ENCODE peak calls at places on chromosome 6, in ten cellular contexts. O, D, T, N, W, M, H, U, B and Q are unnamed samples.

GRCh38 chr6:43973351-43973750 is 153.9 kb downstream of the MRPL14 start:
- DNase-seq in O (no peak), M (no peak), U (no peak), D (peak), T (no peak), H (no peak), W (no peak), N (no peak), B (no peak), Q (no peak)

GRCh38 chr6:166032366-166033171 is 135.1 kb downstream of the TBXT start:
- DNase-seq in B (no peak), U (peak), W (peak), M (no peak), T (peak), D (no peak), N (peak), H (peak), O (peak), Q (peak)

GRCh38 chr6:44925100-44925739 is 402.9 kb upstream of the RUNX2 start:
- DNase-seq in N (peak), W (peak), D (no peak), U (no peak), O (no peak), M (no peak), T (no peak), H (no peak), B (no peak), Q (no peak)

GRCh38 chr6:19865178-19865577 is 28.0 kb downstream of the ID4 start:
- DNase-seq in H (no peak), N (no peak), D (no peak), B (no peak), W (no peak), M (no peak), T (no peak), U (no peak), O (no peak), Q (no peak)

GRCh38 chr6:123994891-123995635 is 191.4 kb downstream of the NKAIN2 start:
- DNase-seq in M (no peak), W (no peak), H (no peak), T (no peak), U (no peak), D (no peak), B (no peak), N (no peak), O (no peak), Q (no peak)

GRCh38 chr6:110567957-110568696 is 91.7 kb upstream of the SLC22A16 start:
- DNase-seq in O (no peak), B (peak), M (no peak), H (no peak), U (no peak), N (peak), D (no peak), T (no peak), W (no peak), Q (no peak)

GRCh38 chr6:97572943-97573342 is 289.9 kb upstream of the MMS22L start:
- DNase-seq in T (no peak), M (no peak), B (no peak), N (no peak), W (no peak), O (no peak), H (no peak), D (no peak), U (no peak), Q (no peak)

GRCh38 chr6:118896339-118897136 is 2.6 kb downstream of the ASF1A start:
- DNase-seq in D (no peak), B (no peak), H (no peak), N (peak), U (no peak), O (no peak), M (no peak), T (no peak), W (peak), Q (no peak)

GRCh38 chr6:10407018-10407673 is 7.7 kb downstream of the TFAP2A start:
- DNase-seq in B (no peak), U (no peak), M (no peak), N (peak), O (no peak), H (no peak), D (no peak), W (no peak), T (no peak), Q (no peak)

GRCh38 chr6:76682842-76683241 is 610.4 kb upstream of the IMPG1 start:
- DNase-seq in O (no peak), N (peak), T (no peak), U (no peak), H (no peak), D (no peak), B (no peak), W (peak), M (no peak), Q (no peak)

GRCh38 chr6:49504666-49505065 is 4.9 kb downstream of the GLYATL3 start:
- DNase-seq in H (no peak), B (no peak), T (no peak), U (no peak), D (no peak), N (no peak), O (no peak), M (no peak), W (no peak), Q (no peak)

GRCh38 chr6:14889172-14889571 is 356.7 kb upstream of the JARID2 start:
- DNase-seq in O (no peak), T (no peak), U (no peak), D (no peak), H (no peak), M (no peak), N (no peak), W (peak), B (no peak), Q (no peak)

GRCh38 chr6:54072708-54073313 is 38.4 kb upstream of the MLIP start:
- DNase-seq in W (no peak), N (no peak), T (no peak), D (no peak), O (no peak), B (no peak), M (no peak), U (no peak), H (no peak), Q (no peak)

GRCh38 chr6:20476501-20477043 is 57.7 kb upstream of the CDKAL1 start:
- DNase-seq in O (no peak), T (no peak), U (no peak), W (no peak), M (no peak), B (no peak), N (no peak), D (no peak), H (no peak), Q (no peak)

GRCh38 chr6:144659202-144659731 is 374.1 kb downstream of the UTRN start:
- DNase-seq in N (peak), T (peak), O (peak), W (peak), B (no peak), D (no peak), M (peak), H (peak), U (peak), Q (no peak)

GRCh38 chr6:161313940-161314509 is 40.2 kb upstream of the AGPAT4 start:
- DNase-seq in N (no peak), W (no peak), U (no peak), D (no peak), M (no peak), B (no peak), T (no peak), O (no peak), H (no peak), Q (no peak)

GRCh38 chr6:33198159-33198852 is 2.2 kb downstream of the RXRB start:
- DNase-seq in T (no peak), B (no peak), N (no peak), U (no peak), W (no peak), O (no peak), M (no peak), D (no peak), H (no peak), Q (no peak)

GRCh38 chr6:170473801-170474200 is 79.3 kb downstream of the PSMB1 start:
- DNase-seq in N (no peak), W (no peak), H (no peak), T (no peak), B (no peak), U (no peak), M (no peak), D (no peak), O (no peak), Q (no peak)

GRCh38 chr6:35718354-35718695 is 18.5 kb upstream of the ARMC12 start:
- DNase-seq in W (no peak), U (no peak), D (no peak), M (no peak), O (no peak), B (no peak), H (no peak), N (no peak), T (no peak), Q (no peak)

GRCh38 chr6:155541976-155542375 is 86.3 kb upstream of the NOX3 start:
- DNase-seq in W (no peak), M (no peak), O (no peak), B (no peak), D (no peak), H (no peak), N (no peak), T (no peak), U (no peak), Q (no peak)

GRCh38 chr6:108671790-108672189 is 111.1 kb downstream of the FOXO3 start:
- DNase-seq in O (no peak), T (no peak), D (no peak), H (no peak), N (no peak), U (no peak), B (no peak), M (no peak), W (no peak), Q (no peak)

GRCh38 chr6:138970856-138971425 is 17.1 kb downstream of the REPS1 start:
- DNase-seq in N (peak), D (no peak), U (no peak), B (no peak), H (peak), T (no peak), O (no peak), W (peak), M (no peak), Q (no peak)

GRCh38 chr6:70956451-70957283 is at the start of gene B3GAT2:
- DNase-seq in T (peak), D (no peak), M (no peak), U (no peak), N (no peak), O (no peak), B (no peak), H (peak), W (peak), Q (no peak)

GRCh38 chr6:124676033-124676432 is 286.2 kb upstream of the RNF217 start:
- DNase-seq in N (no peak), T (no peak), B (no peak), H (no peak), M (no peak), W (peak), D (no peak), U (no peak), O (no peak), Q (no peak)

GRCh38 chr6:161238076-161238869 is 35.6 kb downstream of the AGPAT4 start:
- DNase-seq in W (peak), T (no peak), U (no peak), M (no peak), D (no peak), N (no peak), B (no peak), O (no peak), H (no peak), Q (no peak)

GRCh38 chr6:125270380-125270779 is 31.4 kb downstream of the HDDC2 start:
- DNase-seq in T (no peak), B (no peak), O (no peak), W (no peak), H (no peak), N (no peak), D (no peak), U (no peak), M (no peak), Q (no peak)

GRCh38 chr6:147299035-147299434 is 94.8 kb downstream of the STXBP5 start:
- DNase-seq in W (no peak), B (no peak), H (no peak), N (no peak), U (no peak), M (no peak), O (no peak), D (no peak), T (no peak), Q (no peak)

GRCh38 chr6:75691012-75691411 is 58.0 kb upstream of the MYO6 start:
- DNase-seq in H (no peak), B (no peak), T (no peak), W (peak), N (peak), O (no peak), D (no peak), U (no peak), M (no peak), Q (no peak)

GRCh38 chr6:2478200-2478599 is 232.8 kb upstream of the GMDS start:
- DNase-seq in D (no peak), W (peak), B (no peak), U (no peak), O (no peak), M (no peak), T (no peak), H (no peak), N (no peak), Q (no peak)

GRCh38 chr6:53861543-53861942 is 66.7 kb downstream of the LRRC1 start:
- DNase-seq in O (no peak), U (no peak), B (no peak), N (no peak), D (no peak), H (no peak), T (no peak), W (no peak), M (no peak), Q (no peak)

GRCh38 chr6:5294392-5295211 is 33.3 kb downstream of the FARS2 start:
- DNase-seq in O (no peak), U (no peak), H (no peak), T (no peak), N (peak), W (no peak), B (no peak), D (no peak), M (no peak), Q (no peak)

DNA sequence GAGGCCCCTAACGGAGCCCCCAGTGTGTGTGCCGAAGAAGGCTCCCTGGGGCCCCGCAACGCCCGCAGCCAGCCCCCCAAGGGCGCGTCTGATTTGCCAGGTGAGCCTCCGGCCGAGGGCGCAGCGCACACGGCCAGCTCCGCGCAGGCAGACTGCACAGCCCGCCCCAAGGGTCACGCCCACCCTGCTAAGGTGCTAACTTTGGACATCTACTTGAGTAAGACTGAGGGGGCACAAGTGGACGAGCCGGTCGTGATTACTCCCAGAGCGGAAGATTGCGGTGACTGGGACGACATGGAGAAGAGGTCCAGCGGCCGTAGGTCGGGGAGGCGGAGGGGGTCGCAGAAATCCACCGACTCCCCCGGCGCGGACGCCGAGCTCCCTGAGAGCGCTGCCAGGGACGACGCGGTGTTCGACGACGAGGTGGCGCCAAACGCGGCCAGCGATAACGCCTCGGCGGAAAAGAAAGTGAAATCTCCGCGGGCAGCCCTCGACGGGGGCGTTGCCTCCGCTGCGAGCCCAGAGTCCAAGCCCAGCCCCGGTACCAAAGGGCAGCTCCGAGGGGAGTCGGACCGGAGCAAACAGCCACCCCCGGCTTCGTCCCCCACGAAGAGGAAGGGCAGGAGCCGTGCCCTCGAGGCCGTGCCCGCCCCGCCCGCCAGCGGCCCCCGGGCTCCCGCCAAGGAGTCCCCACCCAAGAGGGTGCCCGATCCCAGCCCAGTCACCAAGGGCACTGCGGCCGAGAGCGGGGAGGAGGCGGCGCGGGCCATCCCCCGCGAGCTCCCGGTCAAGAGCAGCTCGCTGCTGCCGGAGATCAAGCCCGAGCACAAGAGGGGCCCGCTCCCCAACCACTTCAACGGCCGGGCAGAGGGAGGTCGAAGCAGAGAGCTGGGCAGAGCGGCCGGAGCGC is 117.0 kb downstream of the RTN4IP1 start:
- DNase-seq in M (peak), O (peak), W (no peak), B (peak), U (peak), H (peak), D (peak), T (peak), N (peak), Q (peak)
- TF ChIP-seq POLR2A in M (no peak), O (no peak), W (no peak), B (peak), U (peak), H (no peak), D (no peak), T (no peak), N (no peak), Q (peak)

GRCh38 chr6:149446791-149447376 is 37.9 kb downstream of the ZC3H12D start:
- DNase-seq in O (no peak), B (no peak), M (no peak), D (no peak), W (no peak), T (no peak), H (no peak), N (no peak), U (no peak), Q (no peak)
- TF ChIP-seq CTCF in O (no peak), B (no peak), M (no peak), D (no peak), W (no peak), T (no peak), H (no peak), N (no peak), U (no peak), Q (no peak)

DNA sequence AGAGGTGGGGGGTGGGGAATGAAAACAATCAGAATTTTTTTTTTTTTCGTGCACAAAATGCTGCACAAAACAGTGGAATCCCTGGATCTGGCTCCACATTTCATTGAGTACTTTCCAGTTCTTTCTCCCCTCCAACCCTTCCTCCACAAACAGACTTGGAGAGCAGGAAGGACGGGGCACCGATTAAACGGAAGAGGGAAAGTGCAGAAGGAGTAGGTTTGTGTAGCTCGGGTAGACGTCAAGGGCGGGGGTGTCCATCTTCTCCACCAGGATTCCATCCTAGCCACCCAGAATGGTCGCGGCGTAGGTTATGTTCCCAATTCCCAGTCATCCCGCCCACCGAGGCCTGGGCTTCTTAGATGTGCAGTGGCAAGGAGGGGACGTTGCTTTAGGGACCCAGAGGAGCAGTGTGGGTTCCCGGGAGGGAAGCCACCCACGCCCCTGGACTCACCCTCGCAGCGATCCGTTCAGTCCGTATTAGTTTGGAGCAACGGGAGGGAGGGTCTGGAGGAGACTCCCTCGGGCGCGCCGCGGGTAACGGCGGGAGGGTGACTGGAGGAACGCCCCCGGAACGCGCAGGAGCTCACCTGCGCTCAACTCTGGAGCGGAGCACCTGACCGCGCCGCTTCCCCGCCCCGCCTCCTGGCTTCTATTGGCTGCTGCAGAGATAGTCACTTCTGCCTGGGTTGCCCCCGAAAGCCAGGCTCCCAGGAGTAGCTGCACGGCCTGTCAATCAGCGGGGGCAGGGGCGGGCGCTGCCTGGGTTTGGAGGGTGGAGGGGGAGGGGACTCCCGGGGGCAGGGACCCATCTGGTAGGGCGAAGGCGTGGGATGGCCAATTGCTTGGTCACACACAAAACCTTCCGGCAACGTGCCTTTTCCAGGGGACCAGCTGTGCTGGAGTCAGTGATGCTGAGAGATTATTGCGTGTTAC is at the start of gene ENPP5:
- DNase-seq in T (peak), W (no peak), O (peak), H (peak), B (peak), D (peak), U (peak), M (peak), N (no peak), Q (peak)
- TF ChIP-seq POLR2A in T (peak), W (no peak), O (no peak), H (no peak), B (peak), D (no peak), U (peak), M (peak), N (no peak), Q (peak)

DNA sequence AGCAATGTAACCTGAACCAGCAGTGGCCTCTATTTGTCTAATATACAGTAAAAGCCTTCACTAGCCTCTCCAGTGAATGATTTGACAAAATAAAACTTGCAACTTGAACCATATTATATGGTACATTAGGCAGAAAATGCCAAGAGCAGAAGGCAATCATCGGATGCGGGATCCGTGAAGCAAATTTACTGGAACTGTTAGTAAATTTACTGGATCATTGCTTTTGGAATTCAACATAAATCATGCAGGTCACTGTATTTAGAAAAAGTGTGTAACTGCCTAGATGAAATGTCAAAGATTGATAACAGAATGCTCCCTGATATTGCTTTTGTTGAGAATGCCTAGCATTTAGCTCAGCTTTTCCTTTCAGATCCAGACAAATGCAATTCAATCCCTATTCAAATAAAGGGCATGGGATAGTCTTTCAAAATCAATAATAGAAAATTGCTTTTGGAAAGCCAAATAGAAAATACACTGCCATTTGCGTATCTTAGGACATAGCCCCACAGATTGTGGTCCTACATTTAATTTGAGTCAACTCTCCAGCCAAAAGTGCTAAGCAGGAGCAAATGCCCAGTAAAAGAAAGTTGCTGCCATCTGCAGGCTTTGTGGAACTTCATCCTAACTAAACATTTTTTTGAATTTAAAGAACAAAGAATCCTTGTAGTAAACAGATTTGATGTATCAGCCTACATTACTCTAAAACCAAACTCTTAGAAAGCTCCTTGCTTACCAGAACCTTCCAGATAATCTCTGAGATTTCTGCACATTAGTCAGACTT is 109.5 kb upstream of the HSF2 start:
- DNase-seq in T (no peak), U (no peak), H (no peak), D (no peak), W (peak), N (peak), M (no peak), B (no peak), O (no peak), Q (no peak)
- TF ChIP-seq CTCF in T (no peak), U (no peak), H (peak), D (no peak), W (peak), N (no peak), M (no peak), B (no peak), O (no peak), Q (no peak)